ENCODE peak calls at places on chromosomes 2 and 18, in four cellular contexts. O is left lung, K is foreskin fibroblast, F is astrocyte of the hippocampus. I is an unnamed sample.

GRCh38 chr2:201007584-201007998 is 44.1 kb upstream of the ORC2 start:
- DNase-seq in O (no peak), K (no peak), F (no peak), I (no peak)

GRCh38 chr18:59383831-59384230 is 24.8 kb upstream of the LMAN1 start:
- DNase-seq in O (no peak), K (no peak), F (no peak), I (no peak)

GRCh38 chr2:55923091-55923977 is at the start of gene EFEMP1:
- DNase-seq in O (peak), K (no peak), F (peak), I (peak)

GRCh38 chr2:110853516-110853915 is 121.1 kb downstream of the ACOXL start:
- DNase-seq in O (no peak), K (no peak), F (peak), I (peak)

GRCh38 chr2:71697106-71698010 is 244.0 kb downstream of the DYSF start:
- DNase-seq in O (peak), K (no peak), F (no peak), I (peak)

GRCh38 chr2:114008720-114009119 is 118.8 kb downstream of the ACTR3 start:
- DNase-seq in O (no peak), K (no peak), F (no peak), I (no peak)

GRCh38 chr18:68667121-68667520 is 47.8 kb downstream of the TMX3 start:
- DNase-seq in O (no peak), K (no peak), F (no peak), I (no peak)

GRCh38 chr18:23281626-23282436 is 146.5 kb downstream of the CABLES1 start:
- DNase-seq in O (no peak), K (peak), F (peak), I (peak)

GRCh38 chr2:42917374-42918017 is 125.1 kb upstream of the HAAO start:
- DNase-seq in O (no peak), K (peak), F (peak), I (peak)

GRCh38 chr2:164605295-164605694 is 16.0 kb downstream of the GRB14 start:
- DNase-seq in O (no peak), K (no peak), F (no peak), I (no peak)

GRCh38 chr2:29293830-29294438 is 178.7 kb downstream of the CLIP4 start:
- DNase-seq in O (no peak), K (peak), F (peak), I (peak)

GRCh38 chr2:240640939-240641338 is 15.7 kb downstream of the GPR35 start:
- DNase-seq in O (peak), K (peak), F (peak), I (peak)

GRCh38 chr2:230757476-230757875 is 44.8 kb downstream of the CAB39 start:
- DNase-seq in O (no peak), K (no peak), F (peak), I (peak)

GRCh38 chr2:223887127-223887526 is 49.7 kb upstream of the AP1S3 start:
- DNase-seq in O (no peak), K (no peak), F (peak), I (no peak)

GRCh38 chr2:229713371-229714079 is 830 bp downstream of the DNER start:
- DNase-seq in O (peak), K (no peak), F (peak), I (peak)

GRCh38 chr18:78031589-78031988 is 781.9 kb downstream of the GALR1 start:
- DNase-seq in O (no peak), K (no peak), F (no peak), I (no peak)

GRCh38 chr18:13616525-13617035 is 109.8 kb downstream of the FAM210A start:
- DNase-seq in O (no peak), K (no peak), F (no peak), I (no peak)

I was measured in M059J.